ENCODE peak calls at places on chromosomes 7 and 10, in ten cellular contexts. One of them, this sample, is unnamed.

GRCh38 chr10:51031995-51032394 is 42.3 kb upstream of the PRKG1 start:
- DNase-seq in RWPE2: no peak
- DNase-seq in heart right ventricle: no peak
- DNase-seq in tibial artery: no peak
- DNase-seq in IMR-90: no peak
- DNase-seq in small intestine: no peak
- DNase-seq in esophagus squamous epithelium: no peak
- DNase-seq in keratinocyte: no peak
- DNase-seq in body of pancreas: no peak
- DNase-seq in ovary: no peak
- DNase-seq in this sample: peak

GRCh38 chr7:2820508-2820934 is 23.6 kb downstream of the GNA12 start:
- DNase-seq in RWPE2: peak
- DNase-seq in heart right ventricle: peak
- DNase-seq in tibial artery: peak
- DNase-seq in IMR-90: peak
- DNase-seq in small intestine: no peak
- DNase-seq in esophagus squamous epithelium: no peak
- DNase-seq in keratinocyte: peak
- DNase-seq in body of pancreas: peak
- DNase-seq in ovary: peak
- DNase-seq in this sample: no peak

GRCh38 chr10:130570119-130570518 is 433.9 kb downstream of the GLRX3 start:
- DNase-seq in RWPE2: no peak
- DNase-seq in heart right ventricle: no peak
- DNase-seq in tibial artery: no peak
- DNase-seq in IMR-90: no peak
- DNase-seq in small intestine: no peak
- DNase-seq in esophagus squamous epithelium: no peak
- DNase-seq in keratinocyte: no peak
- DNase-seq in body of pancreas: no peak
- DNase-seq in ovary: no peak
- DNase-seq in this sample: no peak

GRCh38 chr7:142301923-142302550 is 44.2 kb upstream of the PRSS58 start:
- DNase-seq in RWPE2: no peak
- DNase-seq in heart right ventricle: no peak
- DNase-seq in tibial artery: no peak
- DNase-seq in IMR-90: no peak
- DNase-seq in small intestine: peak
- DNase-seq in esophagus squamous epithelium: no peak
- DNase-seq in keratinocyte: no peak
- DNase-seq in body of pancreas: no peak
- DNase-seq in ovary: no peak
- DNase-seq in this sample: no peak

GRCh38 chr7:80766724-80767123 is 128.3 kb downstream of the CD36 start:
- DNase-seq in RWPE2: no peak
- DNase-seq in heart right ventricle: no peak
- DNase-seq in tibial artery: no peak
- DNase-seq in IMR-90: no peak
- DNase-seq in small intestine: no peak
- DNase-seq in esophagus squamous epithelium: no peak
- DNase-seq in keratinocyte: no peak
- DNase-seq in body of pancreas: no peak
- DNase-seq in ovary: peak
- DNase-seq in this sample: no peak

GRCh38 chr10:4533626-4534025 is 292.4 kb upstream of the AKR1E2 start:
- DNase-seq in RWPE2: no peak
- DNase-seq in heart right ventricle: no peak
- DNase-seq in tibial artery: no peak
- DNase-seq in IMR-90: no peak
- DNase-seq in small intestine: no peak
- DNase-seq in esophagus squamous epithelium: no peak
- DNase-seq in keratinocyte: no peak
- DNase-seq in body of pancreas: no peak
- DNase-seq in ovary: no peak
- DNase-seq in this sample: no peak

GRCh38 chr7:30859940-30860623 is 51.6 kb upstream of the AQP1 start:
- DNase-seq in RWPE2: no peak
- DNase-seq in heart right ventricle: no peak
- DNase-seq in tibial artery: no peak
- DNase-seq in IMR-90: no peak
- DNase-seq in small intestine: peak
- DNase-seq in esophagus squamous epithelium: no peak
- DNase-seq in keratinocyte: no peak
- DNase-seq in body of pancreas: peak
- DNase-seq in ovary: no peak
- DNase-seq in this sample: no peak

GRCh38 chr7:91263359-91264082 is 712 bp upstream of the FZD1 start:
- DNase-seq in RWPE2: no peak
- DNase-seq in heart right ventricle: peak
- DNase-seq in tibial artery: peak
- DNase-seq in IMR-90: no peak
- DNase-seq in small intestine: peak
- DNase-seq in esophagus squamous epithelium: no peak
- DNase-seq in keratinocyte: no peak
- DNase-seq in body of pancreas: peak
- DNase-seq in ovary: peak
- DNase-seq in this sample: no peak

GRCh38 chr10:91575044-91575610 is 57.7 kb downstream of the PPP1R3C start:
- DNase-seq in RWPE2: no peak
- DNase-seq in heart right ventricle: no peak
- DNase-seq in tibial artery: no peak
- DNase-seq in IMR-90: no peak
- DNase-seq in small intestine: no peak
- DNase-seq in esophagus squamous epithelium: no peak
- DNase-seq in keratinocyte: no peak
- DNase-seq in body of pancreas: no peak
- DNase-seq in ovary: no peak
- DNase-seq in this sample: no peak

GRCh38 chr10:91579351-91579985 is 53.4 kb downstream of the PPP1R3C start:
- DNase-seq in RWPE2: no peak
- DNase-seq in heart right ventricle: no peak
- DNase-seq in tibial artery: no peak
- DNase-seq in IMR-90: peak
- DNase-seq in small intestine: no peak
- DNase-seq in esophagus squamous epithelium: no peak
- DNase-seq in keratinocyte: no peak
- DNase-seq in body of pancreas: no peak
- DNase-seq in ovary: no peak
- DNase-seq in this sample: no peak

GRCh38 chr10:91573320-91573719 is 59.6 kb downstream of the PPP1R3C start:
- DNase-seq in RWPE2: no peak
- DNase-seq in heart right ventricle: no peak
- DNase-seq in tibial artery: no peak
- DNase-seq in IMR-90: no peak
- DNase-seq in small intestine: no peak
- DNase-seq in esophagus squamous epithelium: no peak
- DNase-seq in keratinocyte: no peak
- DNase-seq in body of pancreas: no peak
- DNase-seq in ovary: no peak
- DNase-seq in this sample: no peak

GRCh38 chr10:91574236-91574635 is 58.6 kb downstream of the PPP1R3C start:
- DNase-seq in RWPE2: no peak
- DNase-seq in heart right ventricle: no peak
- DNase-seq in tibial artery: no peak
- DNase-seq in IMR-90: no peak
- DNase-seq in small intestine: no peak
- DNase-seq in esophagus squamous epithelium: no peak
- DNase-seq in keratinocyte: no peak
- DNase-seq in body of pancreas: no peak
- DNase-seq in ovary: no peak
- DNase-seq in this sample: no peak

DNA sequence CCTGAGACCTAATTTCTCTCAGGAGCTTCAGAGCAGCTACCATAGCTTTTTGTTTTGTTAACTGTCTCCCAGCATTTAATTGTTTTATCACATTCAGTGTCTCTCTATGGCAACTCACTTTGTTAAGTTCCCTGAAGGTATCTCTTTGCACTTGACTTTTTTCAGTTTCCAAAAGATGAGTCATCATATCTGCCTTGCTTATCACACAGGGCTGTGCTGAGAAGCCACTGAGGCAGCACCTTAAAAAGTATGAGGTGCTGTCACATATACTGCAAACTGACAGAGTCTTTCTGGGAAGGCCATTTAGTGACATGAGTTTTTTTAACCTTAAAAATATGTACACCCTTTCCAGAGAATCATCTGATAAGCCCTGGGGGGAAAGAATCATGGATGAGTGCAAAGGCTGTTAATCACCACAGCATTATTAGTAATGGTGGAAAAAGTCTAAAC is 56.8 kb downstream of the PPP1R3C start:
- DNase-seq in RWPE2: no peak
- DNase-seq in heart right ventricle: no peak
- DNase-seq in tibial artery: no peak
- DNase-seq in IMR-90: peak
- DNase-seq in small intestine: no peak
- DNase-seq in esophagus squamous epithelium: no peak
- DNase-seq in keratinocyte: no peak
- DNase-seq in body of pancreas: no peak
- DNase-seq in ovary: no peak
- DNase-seq in this sample: no peak
- H3K27ac ChIP-seq in RWPE2: no peak
- H3K27ac ChIP-seq in heart right ventricle: peak
- H3K27ac ChIP-seq in tibial artery: peak
- H3K27ac ChIP-seq in IMR-90: no peak
- H3K27ac ChIP-seq in small intestine: no peak
- H3K27ac ChIP-seq in esophagus squamous epithelium: no peak
- H3K27ac ChIP-seq in keratinocyte: no peak
- H3K27ac ChIP-seq in body of pancreas: no peak
- H3K27ac ChIP-seq in ovary: no peak
- H3K27ac ChIP-seq in this sample: no peak

GRCh38 chr7:22351329-22351692 is 5.6 kb downstream of the RAPGEF5 start:
- DNase-seq in RWPE2: no peak
- DNase-seq in heart right ventricle: no peak
- DNase-seq in tibial artery: no peak
- DNase-seq in IMR-90: no peak
- DNase-seq in small intestine: peak
- DNase-seq in esophagus squamous epithelium: no peak
- DNase-seq in keratinocyte: no peak
- DNase-seq in body of pancreas: no peak
- DNase-seq in ovary: no peak
- DNase-seq in this sample: no peak
- H3K4me3 ChIP-seq in RWPE2: no peak
- H3K4me3 ChIP-seq in heart right ventricle: no peak
- H3K4me3 ChIP-seq in tibial artery: no peak
- H3K4me3 ChIP-seq in IMR-90: no peak
- H3K4me3 ChIP-seq in small intestine: no peak
- H3K4me3 ChIP-seq in esophagus squamous epithelium: no peak
- H3K4me3 ChIP-seq in keratinocyte: no peak
- H3K4me3 ChIP-seq in body of pancreas: no peak
- H3K4me3 ChIP-seq in ovary: no peak
- H3K4me3 ChIP-seq in this sample: no peak

DNA sequence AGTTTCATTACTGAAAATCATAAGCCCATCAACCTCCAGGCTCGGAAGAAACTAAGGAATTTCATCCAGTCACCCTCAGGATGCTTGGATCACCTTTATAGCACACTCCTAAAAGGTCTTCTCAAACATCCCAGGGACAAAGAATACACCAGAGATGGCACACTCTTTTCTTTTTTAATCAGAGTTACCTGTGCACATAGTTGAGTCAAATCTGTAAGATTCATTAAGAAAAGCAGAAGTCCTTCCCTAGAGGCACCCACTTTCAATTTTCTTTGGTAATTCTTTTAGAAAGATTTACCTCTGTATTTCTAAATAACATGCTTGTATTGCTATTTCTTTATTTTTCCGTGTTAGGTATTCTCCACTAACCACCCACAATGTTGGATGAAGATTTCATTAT is 50.6 kb upstream of the IL6 start:
- DNase-seq in RWPE2: no peak
- DNase-seq in heart right ventricle: no peak
- DNase-seq in tibial artery: no peak
- DNase-seq in IMR-90: no peak
- DNase-seq in small intestine: no peak
- DNase-seq in esophagus squamous epithelium: no peak
- DNase-seq in keratinocyte: no peak
- DNase-seq in body of pancreas: no peak
- DNase-seq in ovary: no peak
- DNase-seq in this sample: no peak
- H3K27ac ChIP-seq in RWPE2: no peak
- H3K27ac ChIP-seq in heart right ventricle: no peak
- H3K27ac ChIP-seq in tibial artery: no peak
- H3K27ac ChIP-seq in IMR-90: no peak
- H3K27ac ChIP-seq in small intestine: no peak
- H3K27ac ChIP-seq in esophagus squamous epithelium: no peak
- H3K27ac ChIP-seq in keratinocyte: no peak
- H3K27ac ChIP-seq in body of pancreas: no peak
- H3K27ac ChIP-seq in ovary: no peak
- H3K27ac ChIP-seq in this sample: no peak

GRCh38 chr7:37428681-37429434 is 19.8 kb downstream of the ELMO1 start:
- DNase-seq in RWPE2: no peak
- DNase-seq in heart right ventricle: no peak
- DNase-seq in tibial artery: no peak
- DNase-seq in IMR-90: no peak
- DNase-seq in small intestine: no peak
- DNase-seq in esophagus squamous epithelium: no peak
- DNase-seq in keratinocyte: no peak
- DNase-seq in body of pancreas: no peak
- DNase-seq in ovary: no peak
- DNase-seq in this sample: no peak

GRCh38 chr7:37430126-37430525 is 18.5 kb downstream of the ELMO1 start:
- DNase-seq in RWPE2: no peak
- DNase-seq in heart right ventricle: no peak
- DNase-seq in tibial artery: no peak
- DNase-seq in IMR-90: no peak
- DNase-seq in small intestine: no peak
- DNase-seq in esophagus squamous epithelium: no peak
- DNase-seq in keratinocyte: no peak
- DNase-seq in body of pancreas: no peak
- DNase-seq in ovary: no peak
- DNase-seq in this sample: no peak

GRCh38 chr7:37431413-37431812 is 17.3 kb downstream of the ELMO1 start:
- DNase-seq in RWPE2: no peak
- DNase-seq in heart right ventricle: no peak
- DNase-seq in tibial artery: no peak
- DNase-seq in IMR-90: no peak
- DNase-seq in small intestine: no peak
- DNase-seq in esophagus squamous epithelium: no peak
- DNase-seq in keratinocyte: no peak
- DNase-seq in body of pancreas: no peak
- DNase-seq in ovary: no peak
- DNase-seq in this sample: no peak

GRCh38 chr7:37430644-37431043 is 18.0 kb downstream of the ELMO1 start:
- DNase-seq in RWPE2: no peak
- DNase-seq in heart right ventricle: no peak
- DNase-seq in tibial artery: no peak
- DNase-seq in IMR-90: no peak
- DNase-seq in small intestine: no peak
- DNase-seq in esophagus squamous epithelium: no peak
- DNase-seq in keratinocyte: no peak
- DNase-seq in body of pancreas: no peak
- DNase-seq in ovary: no peak
- DNase-seq in this sample: no peak

DNA sequence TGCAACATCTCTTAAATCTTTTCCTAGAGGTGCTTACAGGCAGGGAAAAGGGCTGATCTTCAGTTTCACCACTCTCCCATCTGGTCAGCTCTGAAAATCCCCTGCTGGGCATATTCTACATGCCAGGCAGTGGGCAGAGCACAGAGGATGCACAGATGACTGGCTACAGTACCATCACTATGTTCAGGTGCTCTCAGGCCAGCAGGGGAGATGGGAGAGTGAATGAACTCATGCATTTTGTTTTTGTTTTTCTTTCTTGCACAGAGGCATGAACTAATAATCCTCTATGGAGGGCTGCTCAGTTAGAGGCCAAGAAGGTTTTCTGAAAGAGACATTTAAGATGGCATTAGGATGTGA is 19.3 kb downstream of the ELMO1 start:
- DNase-seq in RWPE2: no peak
- DNase-seq in heart right ventricle: no peak
- DNase-seq in tibial artery: no peak
- DNase-seq in IMR-90: no peak
- DNase-seq in small intestine: no peak
- DNase-seq in esophagus squamous epithelium: no peak
- DNase-seq in keratinocyte: no peak
- DNase-seq in body of pancreas: no peak
- DNase-seq in ovary: no peak
- DNase-seq in this sample: no peak
- H3K4me3 ChIP-seq in RWPE2: no peak
- H3K4me3 ChIP-seq in heart right ventricle: no peak
- H3K4me3 ChIP-seq in tibial artery: no peak
- H3K4me3 ChIP-seq in IMR-90: no peak
- H3K4me3 ChIP-seq in small intestine: no peak
- H3K4me3 ChIP-seq in esophagus squamous epithelium: no peak
- H3K4me3 ChIP-seq in keratinocyte: no peak
- H3K4me3 ChIP-seq in body of pancreas: no peak
- H3K4me3 ChIP-seq in ovary: no peak
- H3K4me3 ChIP-seq in this sample: no peak